ENCODE peak calls at places on chromosomes 6 and 20, in four cellular contexts. W is endothelial cell of umbilical vein, X is GM06990, Q is IMR-90. E is an unnamed sample.

GRCh38 chr6:68777956-68778355 is 142.9 kb downstream of the ADGRB3 start:
- DNase-seq in W (no peak), X (no peak), Q (peak; percentile 2), E (no peak)

GRCh38 chr6:168616807-168617756 is 176.1 kb downstream of the SMOC2 start:
- DNase-seq in W (no peak), X (no peak), Q (no peak), E (no peak)

GRCh38 chr20:34312544-34313217 is 9.5 kb upstream of the AHCY start:
- DNase-seq in W (peak; percentile 87), X (peak; percentile 72), Q (peak; percentile 81), E (peak; percentile 94)

GRCh38 chr20:25247100-25247665 is 702 bp upstream of the PYGB start:
- DNase-seq in W (peak; percentile 77), X (no peak), Q (peak; percentile 60), E (peak; percentile 18)

GRCh38 chr6:167122827-167123657 is at the start of gene CCR6:
- DNase-seq in W (no peak), X (no peak), Q (no peak), E (peak; percentile 49)

GRCh38 chr20:49612127-49612738 is 44.3 kb upstream of the PTGIS start:
- DNase-seq in W (no peak), X (no peak), Q (no peak), E (no peak)

GRCh38 chr6:66599541-66599940 is 892.5 kb upstream of the EYS start:
- DNase-seq in W (no peak), X (no peak), Q (no peak), E (no peak)

GRCh38 chr20:18645196-18645745 is 57.4 kb downstream of the DTD1 start:
- DNase-seq in W (no peak), X (no peak), Q (no peak), E (no peak)

GRCh38 chr6:158767714-158768113 is 51.5 kb downstream of the EZR start:
- DNase-seq in W (no peak), X (no peak), Q (no peak), E (no peak)

GRCh38 chr6:89997456-89998445 is 103.5 kb downstream of the GJA10 start:
- DNase-seq in W (no peak), X (no peak), Q (no peak), E (no peak)

GRCh38 chr20:920306-920705 is 4.2 kb upstream of the ANGPT4 start:
- DNase-seq in W (no peak), X (no peak), Q (no peak), E (no peak)

GRCh38 chr6:145734486-145735355 is 599 bp downstream of the EPM2A start:
- DNase-seq in W (peak; percentile 89), X (peak; percentile 88), Q (peak; percentile 85), E (peak; percentile 93)

GRCh38 chr6:33247977-33248642 is 23.6 kb downstream of the VPS52 start:
- DNase-seq in W (peak; percentile 89), X (peak; percentile 82), Q (peak; percentile 81), E (peak; percentile 92)

GRCh38 chr6:167906899-167907298 is 80.2 kb downstream of the AFDN start:
- DNase-seq in W (peak; percentile 65), X (no peak), Q (no peak), E (no peak)

GRCh38 chr6:146100776-146101175 is 71.9 kb downstream of the GRM1 start:
- DNase-seq in W (no peak), X (no peak), Q (no peak), E (no peak)

GRCh38 chr6:81857812-81858211 is 105.3 kb upstream of the TENT5A start:
- DNase-seq in W (no peak), X (no peak), Q (no peak), E (no peak)

GRCh38 chr20:39880890-39881289 is 808.1 kb downstream of the MAFB start:
- DNase-seq in W (peak; percentile 5), X (no peak), Q (no peak), E (peak; percentile 38)

GRCh38 chr6:125598422-125598821 is 151.0 kb upstream of the HEY2 start:
- DNase-seq in W (no peak), X (no peak), Q (peak; percentile 76), E (no peak)

GRCh38 chr20:63741676-63742380 is 2.3 kb downstream of the SLC2A4RG start:
- DNase-seq in W (no peak), X (no peak), Q (no peak), E (no peak)

GRCh38 chr6:53066059-53066406 is 829 bp downstream of the FBXO9 start:
- DNase-seq in W (peak; percentile 61), X (peak; percentile 35), Q (peak; percentile 28), E (no peak)

GRCh38 chr6:37103169-37104039 is 66.5 kb upstream of the PIM1 start:
- DNase-seq in W (peak; percentile 84), X (peak; percentile 48), Q (no peak), E (peak; percentile 70)

GRCh38 chr6:55977959-55978358 is 102.6 kb upstream of the BMP5 start:
- DNase-seq in W (no peak), X (no peak), Q (no peak), E (no peak)

GRCh38 chr6:40668203-40668602 is 81.0 kb upstream of the LRFN2 start:
- DNase-seq in W (no peak), X (no peak), Q (no peak), E (no peak)

GRCh38 chr20:48737463-48738093 is 90.2 kb downstream of the PREX1 start:
- DNase-seq in W (no peak), X (no peak), Q (no peak), E (no peak)

GRCh38 chr6:116556065-116556464 is 2.5 kb downstream of the CALHM4 start:
- DNase-seq in W (no peak), X (no peak), Q (peak; percentile 83), E (no peak)

GRCh38 chr20:17594443-17594842 is 24.6 kb downstream of the DSTN start:
- DNase-seq in W (peak; percentile 89), X (no peak), Q (peak; percentile 87), E (no peak)

GRCh38 chr20:41017448-41018042 is 11.1 kb upstream of the TOP1 start:
- DNase-seq in W (no peak), X (no peak), Q (no peak), E (no peak)

GRCh38 chr6:7201732-7202541 is 94.2 kb downstream of the RREB1 start:
- DNase-seq in W (no peak), X (peak; percentile 83), Q (no peak), E (peak; percentile 84)

GRCh38 chr20:50844430-50845100 is 49.7 kb downstream of the BCAS4 start:
- DNase-seq in W (peak; percentile 63), X (peak; percentile 85), Q (peak; percentile 87), E (peak; percentile 97)

GRCh38 chr6:75204222-75204958 is 1.5 kb downstream of the COL12A1 start:
- DNase-seq in W (peak; percentile 90), X (no peak), Q (peak; percentile 96), E (peak; percentile 58)

GRCh38 chr20:37395411-37395800 is 49.5 kb downstream of the SRC start:
- DNase-seq in W (no peak), X (no peak), Q (no peak), E (no peak)

GRCh38 chr6:106974337-106974998 is at the start of gene CD24:
- DNase-seq in W (no peak), X (peak; percentile 27), Q (no peak), E (peak; percentile 35)

GRCh38 chr6:100382031-100382430 is 82.7 kb downstream of the SIM1 start:
- DNase-seq in W (peak; percentile 2), X (no peak), Q (no peak), E (no peak)

GRCh38 chr6:108627692-108628565 is 67.2 kb downstream of the FOXO3 start:
- DNase-seq in W (no peak), X (no peak), Q (peak; percentile 88), E (no peak)

DNA sequence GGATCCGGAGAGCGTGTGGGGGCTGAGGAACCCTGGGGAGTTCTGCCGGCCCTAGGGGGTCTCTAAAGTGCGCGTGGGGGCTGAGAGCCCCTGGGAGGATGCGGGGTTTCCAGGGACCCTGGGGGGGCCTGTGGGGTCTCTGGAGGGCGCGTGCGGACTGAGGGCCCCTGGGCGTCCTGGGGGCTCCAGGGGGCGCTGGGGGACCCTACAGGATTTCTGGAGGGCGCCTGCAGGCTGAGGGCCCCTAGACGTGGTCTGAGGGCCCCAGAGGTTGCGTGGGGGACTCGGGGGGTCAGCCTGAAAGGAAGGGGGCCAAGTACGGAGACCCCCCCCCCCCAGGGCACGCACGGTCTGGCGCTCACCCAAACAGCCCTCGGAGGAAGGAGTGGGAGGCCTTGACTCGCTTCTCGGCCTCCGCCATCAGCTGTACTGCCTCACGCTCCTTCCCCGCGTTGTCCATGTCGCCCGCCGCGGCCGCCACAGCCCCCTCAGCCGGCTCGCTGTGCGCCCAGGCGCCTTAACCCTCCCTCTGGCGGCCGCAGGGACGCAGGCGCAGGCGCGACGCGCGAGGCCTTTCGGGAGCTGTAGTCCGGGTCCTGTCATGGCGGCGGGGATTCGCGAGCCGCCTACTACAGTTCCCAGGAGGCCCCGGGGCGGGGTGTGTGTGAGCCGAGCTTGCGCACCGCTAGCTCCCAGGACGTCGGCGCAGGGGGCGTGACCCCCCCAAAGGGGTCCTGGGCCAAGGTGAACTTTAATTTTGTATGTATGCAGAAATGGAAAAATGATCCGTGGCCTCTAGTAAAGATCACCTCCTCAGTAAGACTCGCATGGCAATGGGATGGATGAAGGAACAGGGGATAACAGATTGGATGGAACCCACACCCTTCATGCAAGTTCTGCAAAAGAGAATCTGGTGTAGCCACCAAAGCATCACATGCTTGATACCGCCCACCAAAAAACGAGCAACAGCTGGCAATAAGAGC is at the start of gene NAPB:
- DNase-seq in W (peak; percentile 93), X (peak; percentile 93), Q (peak; percentile 88), E (peak; percentile 95)
- TF ChIP-seq CTCF in W (peak; percentile 14), X (peak; percentile 21), Q (peak; percentile 37), E (no peak)

GRCh38 chr6:2902470-2902762 is 693 bp downstream of the SERPINB9 start:
- DNase-seq in W (no peak), X (no peak), Q (peak; percentile 24), E (no peak)
- H3K4me3 ChIP-seq in W (peak overlapping the region; percentile 91), X (peak overlapping the region; percentile 68), Q (peak overlapping the region; percentile 72), E (peak overlapping the region; percentile 80)

DNA sequence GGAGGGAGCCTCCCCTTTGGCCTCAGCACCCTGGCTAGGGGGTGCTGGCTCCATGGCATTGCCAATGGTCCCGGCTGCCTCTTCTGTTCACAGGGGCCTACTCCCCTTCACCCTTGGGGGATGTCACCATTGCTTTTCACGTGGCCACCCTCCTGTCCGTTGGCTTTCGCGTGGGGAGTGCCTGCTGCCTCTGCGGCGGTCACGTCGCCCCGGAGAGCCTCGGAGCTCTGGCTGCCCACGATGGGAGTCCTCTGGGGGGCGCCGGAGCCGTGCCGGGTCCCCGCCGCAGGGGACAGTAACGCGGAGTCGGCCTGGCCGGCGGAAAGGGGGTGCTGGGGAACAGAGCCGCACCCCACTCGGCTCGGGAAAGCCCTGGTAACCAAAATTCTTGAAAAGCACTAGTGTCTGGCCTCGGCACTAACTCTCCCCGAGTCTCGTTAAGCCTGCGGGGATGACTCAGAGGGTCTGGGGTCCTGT is 661 bp upstream of the HEBP2 start:
- DNase-seq in W (no peak), X (peak; percentile 51), Q (no peak), E (peak; percentile 30)
- TF ChIP-seq CTCF in W (peak; percentile 23), X (peak; percentile 49), Q (peak; percentile 26), E (peak; percentile 31)

DNA sequence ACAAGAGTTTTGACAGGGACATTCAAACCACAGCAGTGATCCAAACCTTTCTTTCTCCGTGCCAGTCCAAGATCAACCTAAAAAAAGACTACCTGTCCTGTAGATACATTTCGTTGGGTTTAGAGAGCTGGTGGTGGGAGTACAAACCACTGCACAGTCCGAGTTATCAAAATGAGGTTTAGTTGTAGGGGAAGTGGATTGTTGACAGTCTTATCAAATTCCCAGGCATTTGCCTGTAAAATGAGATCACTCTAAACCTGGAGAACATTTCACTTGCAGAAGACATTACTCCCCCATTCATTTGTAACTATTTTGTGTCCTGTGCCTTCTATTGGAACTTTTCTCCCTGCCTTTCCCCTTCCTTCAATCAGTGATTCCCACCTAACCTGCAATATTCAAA is 469.6 kb upstream of the JARID2 start:
- DNase-seq in W (no peak), X (no peak), Q (no peak), E (no peak)
- H3K4me3 ChIP-seq in W (no peak overlapping the region), X (no peak overlapping the region), Q (no peak overlapping the region), E (no peak overlapping the region)

GRCh38 chr6:132259070-132259469 is 142.2 kb downstream of the MOXD1 start:
- DNase-seq in W (peak; percentile 60), X (no peak), Q (peak; percentile 58), E (no peak)
- TF ChIP-seq CTCF in W (peak; percentile 35), X (no peak), Q (peak; percentile 54), E (no peak)